ENCODE peak calls at places on chromosomes 2 and 18, in six cellular contexts. B is AG04450, V is mucosa of descending colon, P is NCI-H748 treated with DMSO at 0.1 percent for 48 hours, L is LoVo, R is cardiac septum. F is an unnamed sample.

GRCh38 chr2:42214669-42215068 is 45.5 kb downstream of the EML4 start:
- DNase-seq in B (no peak), V (no peak), P (no peak), L (no peak), R (no peak), F (no peak)

GRCh38 chr2:86290596-86291327 is 46.7 kb downstream of the REEP1 start:
- DNase-seq in B (no peak), V (no peak), P (no peak), L (no peak), R (no peak), F (no peak)

GRCh38 chr2:130966149-130967019 is 126.9 kb downstream of the FAM168B start:
- DNase-seq in B (no peak), V (no peak), P (peak), L (no peak), R (no peak), F (no peak)

GRCh38 chr2:171134624-171135230 is 26.0 kb downstream of the TLK1 start:
- DNase-seq in B (no peak), V (no peak), P (no peak), L (no peak), R (no peak), F (no peak)

GRCh38 chr2:42844366-42844765 is 52.0 kb upstream of the HAAO start:
- DNase-seq in B (no peak), V (no peak), P (no peak), L (no peak), R (no peak), F (no peak)

GRCh38 chr2:235976516-235976915 is 191.7 kb downstream of the GBX2 start:
- DNase-seq in B (no peak), V (no peak), P (no peak), L (no peak), R (no peak), F (no peak)

GRCh38 chr18:79493211-79493800 is 97.6 kb downstream of the NFATC1 start:
- DNase-seq in B (no peak), V (peak), P (no peak), L (no peak), R (peak), F (no peak)

GRCh38 chr2:233829193-233830110 is 24.9 kb downstream of the HJURP start:
- DNase-seq in B (no peak), V (no peak), P (no peak), L (no peak), R (no peak), F (no peak)

GRCh38 chr2:225010804-225011203 is 31.5 kb downstream of the DOCK10 start:
- DNase-seq in B (no peak), V (no peak), P (no peak), L (no peak), R (no peak), F (no peak)

GRCh38 chr2:202122975-202123765 is 50.1 kb downstream of the KIAA2012 start:
- DNase-seq in B (no peak), V (no peak), P (peak), L (no peak), R (no peak), F (no peak)

GRCh38 chr2:357811-358210 is 69.9 kb upstream of the ALKAL2 start:
- DNase-seq in B (no peak), V (no peak), P (no peak), L (no peak), R (no peak), F (no peak)

GRCh38 chr2:223957092-223957851 is at the start of gene MRPL44:
- DNase-seq in B (peak), V (peak), P (peak), L (peak), R (peak), F (peak)

GRCh38 chr18:58756148-58756547 is 84.9 kb downstream of the MALT1 start:
- DNase-seq in B (no peak), V (no peak), P (no peak), L (no peak), R (no peak), F (no peak)

F was measured in LNCaP clone FGC.